ENCODE peak calls at places on chromosomes 2 and 18, in six cellular contexts. M is OCI-LY7, A is fibroblast of pulmonary artery, X is AG10803, O is GM10248, I is Peyer's patch. U is an unnamed sample.

GRCh38 chr2:40243581-40243980 is 208.3 kb downstream of the SLC8A1 start:
- DNase-seq in M (no peak), A (peak), X (peak), O (no peak), I (no peak), U (peak)

GRCh38 chr18:74611791-74612190 is 14.1 kb downstream of the ZNF407 start:
- DNase-seq in M (no peak), A (no peak), X (no peak), O (no peak), I (no peak), U (no peak)

GRCh38 chr18:59008302-59008974 is 131.2 kb upstream of the SEC11C start:
- DNase-seq in M (no peak), A (peak), X (peak), O (no peak), I (no peak), U (peak)

GRCh38 chr2:50950996-50951395 is 80.9 kb downstream of the NRXN1 start:
- DNase-seq in M (no peak), A (no peak), X (no peak), O (no peak), I (no peak), U (no peak)

GRCh38 chr2:101440127-101440738 is 34.7 kb downstream of the RFX8 start:
- DNase-seq in M (no peak), A (peak), X (peak), O (no peak), I (no peak), U (peak)

GRCh38 chr2:100939445-100939844 is 62.6 kb upstream of the RPL31 start:
- DNase-seq in M (no peak), A (no peak), X (no peak), O (no peak), I (no peak), U (no peak)

GRCh38 chr2:124286089-124286783 is 261.1 kb downstream of the CNTNAP5 start:
- DNase-seq in M (no peak), A (peak), X (no peak), O (no peak), I (no peak), U (no peak)

GRCh38 chr2:86393521-86394490 is 47.4 kb upstream of the KDM3A start:
- DNase-seq in M (no peak), A (peak), X (no peak), O (no peak), I (no peak), U (no peak)

GRCh38 chr2:206920936-206921335 is 18.4 kb upstream of the CPO start:
- DNase-seq in M (no peak), A (no peak), X (no peak), O (no peak), I (no peak), U (no peak)

GRCh38 chr2:212135739-212136138 is 402.9 kb downstream of the ERBB4 start:
- DNase-seq in M (no peak), A (no peak), X (peak), O (no peak), I (no peak), U (no peak)

GRCh38 chr2:8242734-8243133 is 439.1 kb upstream of the ID2 start:
- DNase-seq in M (no peak), A (peak), X (peak), O (no peak), I (no peak), U (no peak)

GRCh38 chr2:69464575-69464974 is 27.3 kb upstream of the NFU1 start:
- DNase-seq in M (no peak), A (peak), X (peak), O (no peak), I (no peak), U (peak)
- TF ChIP-seq CTCF in M (no peak), A (no peak), X (no peak), O (no peak), I (no peak), U (no peak)

DNA sequence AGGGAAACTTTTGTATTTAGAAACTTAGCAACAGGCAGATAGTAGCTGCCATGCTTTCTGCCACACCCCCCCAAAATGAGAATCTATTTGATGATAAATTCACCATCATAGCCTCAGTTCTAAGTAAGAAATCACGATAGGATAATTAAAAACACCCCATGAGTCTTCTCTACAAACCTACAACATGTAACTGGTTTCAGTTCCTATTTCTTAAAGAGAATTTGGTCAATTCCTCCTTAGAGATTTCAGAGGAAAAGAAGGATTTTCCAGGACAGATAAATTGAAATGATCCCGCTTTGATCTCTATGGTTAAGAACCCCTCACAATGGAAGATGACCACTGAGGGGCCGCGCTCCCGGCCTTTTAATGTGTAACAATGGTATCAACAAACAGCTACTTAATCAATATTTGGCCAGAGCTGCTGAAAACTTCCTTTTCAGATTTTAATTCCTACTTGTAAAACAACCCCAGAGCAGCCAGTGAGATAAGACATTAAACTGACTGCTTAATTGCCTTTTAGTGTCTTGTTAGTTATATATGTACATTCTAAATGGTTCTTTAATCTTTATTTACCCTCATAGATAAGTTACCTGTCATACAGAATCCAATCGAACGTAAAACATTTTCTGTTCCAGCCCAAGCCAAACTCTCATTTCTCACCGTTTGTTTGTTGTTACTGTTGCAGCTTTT is 10.1 kb downstream of the PAX3 start:
- DNase-seq in M (no peak), A (no peak), X (no peak), O (no peak), I (no peak), U (no peak)
- TF ChIP-seq CTCF in M (no peak), A (no peak), X (no peak), O (no peak), I (no peak), U (no peak)

DNA sequence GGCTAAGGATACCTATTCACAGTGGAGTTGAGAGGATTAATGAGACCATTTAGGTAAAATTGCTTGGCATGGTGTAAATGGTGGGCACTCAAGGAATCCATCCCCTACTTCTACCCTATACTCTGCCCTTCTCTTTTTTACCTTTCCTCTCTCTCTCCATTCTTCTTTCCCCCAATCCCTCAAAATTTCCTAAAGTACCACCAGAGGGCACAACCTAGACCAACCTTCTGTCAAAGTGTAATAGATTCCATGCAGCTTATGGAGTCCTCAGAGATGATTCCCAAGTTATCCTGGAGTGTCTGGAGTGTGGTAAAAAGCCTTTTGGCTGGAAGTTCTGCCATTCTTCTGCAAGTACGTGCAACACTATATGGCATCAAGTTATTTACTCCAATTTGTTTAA is 33.0 kb upstream of the CCDC195 start:
- DNase-seq in M (no peak), A (peak), X (no peak), O (no peak), I (no peak), U (peak)
- TF ChIP-seq CTCF in M (peak), A (peak), X (peak), O (no peak), I (no peak), U (peak)

GRCh38 chr2:160014227-160014626 is 48.2 kb downstream of the PLA2R1 start:
- DNase-seq in M (no peak), A (peak), X (peak), O (no peak), I (no peak), U (no peak)
- TF ChIP-seq CTCF in M (no peak), A (no peak), X (no peak), O (no peak), I (no peak), U (no peak)

GRCh38 chr2:205237524-205237923 is 444.8 kb upstream of the NRP2 start:
- DNase-seq in M (no peak), A (no peak), X (no peak), O (no peak), I (no peak), U (no peak)
- TF ChIP-seq CTCF in M (peak), A (no peak), X (peak), O (no peak), I (no peak), U (no peak)

GRCh38 chr2:154370873-154371272 is 327.6 kb upstream of the KCNJ3 start:
- DNase-seq in M (no peak), A (no peak), X (no peak), O (no peak), I (no peak), U (no peak)

DNA sequence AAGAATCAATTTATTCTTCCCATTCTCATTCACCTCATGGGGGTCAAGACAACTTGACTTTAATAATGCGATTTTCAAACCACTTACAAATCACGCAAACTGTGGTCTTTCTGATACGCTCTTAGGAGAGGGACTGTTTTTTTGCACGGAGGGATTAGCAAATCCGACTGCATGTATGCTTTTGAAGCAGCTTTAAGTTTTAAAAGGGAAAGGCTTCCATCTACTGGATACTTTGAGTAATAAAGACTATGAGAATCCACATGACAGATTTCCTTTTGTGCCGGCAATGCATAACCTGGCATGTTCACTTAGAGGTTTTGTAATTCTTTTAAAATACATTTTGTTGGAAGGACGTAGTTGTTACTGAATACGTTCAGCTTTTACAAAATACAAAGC is 322.9 kb upstream of the KCNJ3 start:
- DNase-seq in M (peak), A (peak), X (peak), O (no peak), I (no peak), U (peak)
- TF ChIP-seq CTCF in M (peak), A (peak), X (peak), O (peak), I (no peak), U (peak)

GRCh38 chr2:128282976-128283810 is 35.5 kb downstream of the HS6ST1 start:
- DNase-seq in M (no peak), A (no peak), X (no peak), O (no peak), I (no peak), U (no peak)
- TF ChIP-seq CTCF in M (no peak), A (no peak), X (peak), O (no peak), I (no peak), U (peak)

U was measured in fibroblast of villous mesenchyme.